ENCODE peak calls at places on chromosomes 5 and 9, in ten cellular contexts. D, Z, N, A, H, O, X, S, L and E are unnamed samples.

GRCh38 chr9:127140181-127140580 is 17.7 kb upstream of the ANGPTL2 start:
- DNase-seq in A (no peak), N (no peak), X (peak), O (no peak), D (no peak), Z (no peak), L (no peak), H (no peak), S (no peak), E (no peak)

GRCh38 chr5:1507961-1508678 is 15.6 kb downstream of the LPCAT1 start:
- DNase-seq in O (no peak), A (no peak), L (no peak), D (no peak), N (no peak), Z (peak), H (no peak), S (no peak), X (no peak), E (no peak)

GRCh38 chr9:100401042-100401441 is 25.9 kb upstream of the MSANTD3 start:
- DNase-seq in A (no peak), X (no peak), S (no peak), O (no peak), H (no peak), L (no peak), D (no peak), Z (no peak), N (no peak), E (no peak)

GRCh38 chr9:91312717-91313325 is 48.9 kb downstream of the AUH start:
- DNase-seq in O (no peak), N (no peak), S (no peak), D (no peak), Z (peak), H (no peak), A (no peak), L (no peak), X (no peak), E (no peak)

GRCh38 chr5:34927785-34928184 is 1.6 kb upstream of the DNAJC21 start:
- DNase-seq in L (no peak), D (no peak), A (no peak), O (no peak), H (no peak), X (no peak), N (no peak), Z (no peak), S (no peak), E (no peak)

GRCh38 chr5:133981714-133982113 is 13.3 kb upstream of the C5orf15 start:
- DNase-seq in Z (no peak), D (no peak), N (no peak), S (no peak), L (no peak), A (no peak), H (no peak), X (no peak), O (no peak), E (no peak)

GRCh38 chr9:115034801-115035200 is 83.2 kb downstream of the TNC start:
- DNase-seq in D (no peak), L (no peak), S (peak), O (peak), N (no peak), X (no peak), H (no peak), Z (no peak), A (no peak), E (no peak)

GRCh38 chr5:1666812-1667588 is 132.6 kb downstream of the MRPL36 start:
- DNase-seq in D (peak), L (peak), N (peak), X (no peak), Z (peak), O (no peak), A (peak), S (no peak), H (no peak), E (peak)

GRCh38 chr5:14445581-14446290 is 135.9 kb upstream of the OTULINL start:
- DNase-seq in X (no peak), H (no peak), L (no peak), O (no peak), D (no peak), N (peak), S (peak), A (no peak), Z (peak), E (peak)

GRCh38 chr9:106228861-106229260 is 534.5 kb downstream of the TMEM38B start:
- DNase-seq in A (no peak), D (no peak), H (no peak), L (no peak), X (no peak), N (no peak), Z (no peak), O (no peak), S (no peak), E (no peak)

GRCh38 chr5:137938358-137939138 is 49.3 kb downstream of the PKD2L2 start:
- DNase-seq in A (no peak), S (no peak), D (no peak), H (no peak), Z (no peak), N (no peak), O (no peak), L (no peak), X (no peak), E (no peak)